ENCODE peak calls at places on chromosomes 7 and 10, in nine cellular contexts. A is CD8-positive, alpha-beta T cell; U is activated CD8-positive, alpha-beta memory T cell treated with anti-CD3 and anti-CD28 coated beads for 1 hour; Z is tibial nerve; W is GM23248; S is Kasumi-1; P is SK-MEL-5; G is EH; V is dorsolateral prefrontal cortex. T is an unnamed sample.

GRCh38 chr10:110671788-110672579 is 27.8 kb downstream of the RBM20 start:
- DNase-seq in A (peak), U (peak), Z (no peak), W (peak), S (peak), P (peak), G (peak), V (peak), T (peak)

GRCh38 chr7:157769870-157770213 is 433.0 kb downstream of the DNAJB6 start:
- DNase-seq in A (no peak), U (no peak), Z (no peak), W (no peak), S (peak), P (no peak), G (no peak), V (no peak), T (no peak)

GRCh38 chr7:45514944-45515343 is 59.2 kb upstream of the ADCY1 start:
- DNase-seq in A (no peak), U (no peak), Z (no peak), W (no peak), S (no peak), P (no peak), G (no peak), V (no peak), T (no peak)

GRCh38 chr10:43304079-43304686 is 37.3 kb upstream of the RASGEF1A start:
- DNase-seq in A (no peak), U (no peak), Z (no peak), W (no peak), S (no peak), P (no peak), G (no peak), V (no peak), T (no peak)

GRCh38 chr10:79022565-79023488 is 45.9 kb upstream of the ZMIZ1 start:
- DNase-seq in A (no peak), U (no peak), Z (no peak), W (no peak), S (no peak), P (no peak), G (peak), V (no peak), T (no peak)

GRCh38 chr7:131145026-131145425 is 182.7 kb upstream of the MKLN1 start:
- DNase-seq in A (no peak), U (no peak), Z (no peak), W (no peak), S (no peak), P (no peak), G (peak), V (no peak), T (no peak)

GRCh38 chr7:101891936-101892640 is 74.7 kb downstream of the CUX1 start:
- DNase-seq in A (no peak), U (no peak), Z (no peak), W (peak), S (no peak), P (no peak), G (peak), V (no peak), T (no peak)

GRCh38 chr7:120272896-120273475 is at the start of gene KCND2:
- DNase-seq in A (no peak), U (no peak), Z (no peak), W (peak), S (no peak), P (no peak), G (no peak), V (no peak), T (no peak)

GRCh38 chr10:124827474-124827873 is 25.9 kb downstream of the ABRAXAS2 start:
- DNase-seq in A (no peak), U (no peak), Z (no peak), W (peak), S (peak), P (peak), G (peak), V (no peak), T (no peak)

GRCh38 chr7:9026121-9026520 is 592.7 kb downstream of the NXPH1 start:
- DNase-seq in A (no peak), U (no peak), Z (no peak), W (no peak), S (no peak), P (peak), G (no peak), V (no peak), T (no peak)

GRCh38 chr10:93980486-93980885 is 13.2 kb upstream of the PLCE1 start:
- DNase-seq in A (no peak), U (no peak), Z (no peak), W (no peak), S (no peak), P (no peak), G (no peak), V (no peak), T (no peak)

GRCh38 chr7:94375713-94376112 is 19.0 kb upstream of the COL1A2 start:
- DNase-seq in A (no peak), U (no peak), Z (no peak), W (peak), S (no peak), P (no peak), G (peak), V (no peak), T (no peak)

GRCh38 chr7:119351320-119351719 is 921.7 kb upstream of the KCND2 start:
- DNase-seq in A (no peak), U (no peak), Z (no peak), W (no peak), S (no peak), P (no peak), G (no peak), V (no peak), T (no peak)

GRCh38 chr7:20269726-20270125 is 52.5 kb upstream of the MACC1 start:
- DNase-seq in A (no peak), U (no peak), Z (no peak), W (peak), S (no peak), P (no peak), G (peak), V (no peak), T (no peak)

GRCh38 chr10:23344251-23344841 is at the start of gene C10orf67:
- DNase-seq in A (no peak), U (no peak), Z (peak), W (peak), S (no peak), P (no peak), G (peak), V (peak), T (peak)

GRCh38 chr7:135098391-135098790 is 49.5 kb upstream of the TMEM140 start:
- DNase-seq in A (no peak), U (no peak), Z (no peak), W (no peak), S (no peak), P (peak), G (no peak), V (no peak), T (no peak)

GRCh38 chr10:35040761-35041501 is 49.2 kb downstream of the CUL2 start:
- DNase-seq in A (no peak), U (no peak), Z (no peak), W (peak), S (no peak), P (peak), G (peak), V (no peak), T (no peak)

GRCh38 chr7:100944138-100944537 is 5.2 kb upstream of the MUC3A start:
- DNase-seq in A (no peak), U (no peak), Z (no peak), W (no peak), S (no peak), P (no peak), G (no peak), V (no peak), T (no peak)

GRCh38 chr7:134691820-134692705 is 45.4 kb downstream of the BPGM start:
- DNase-seq in A (no peak), U (no peak), Z (no peak), W (peak), S (no peak), P (no peak), G (peak), V (no peak), T (no peak)

GRCh38 chr7:55472928-55473725 is 99.2 kb downstream of the VOPP1 start:
- DNase-seq in A (no peak), U (no peak), Z (no peak), W (no peak), S (no peak), P (no peak), G (no peak), V (no peak), T (no peak)

GRCh38 chr7:22066484-22066883 is 120.8 kb upstream of the CDCA7L start:
- DNase-seq in A (no peak), U (no peak), Z (no peak), W (no peak), S (no peak), P (peak), G (no peak), V (no peak), T (no peak)

GRCh38 chr10:96287392-96288105 is 16.2 kb upstream of the BLNK start:
- DNase-seq in A (no peak), U (no peak), Z (no peak), W (no peak), S (no peak), P (no peak), G (no peak), V (no peak), T (no peak)

GRCh38 chr7:35035511-35035921 is 1.8 kb downstream of the DPY19L1 start:
- DNase-seq in A (no peak), U (no peak), Z (no peak), W (peak), S (no peak), P (peak), G (peak), V (no peak), T (peak)

GRCh38 chr10:63365976-63366765 is 99.6 kb downstream of the JMJD1C start:
- DNase-seq in A (no peak), U (no peak), Z (no peak), W (peak), S (no peak), P (no peak), G (peak), V (no peak), T (no peak)